ENCODE peak calls at places on chromosome 19, in five cellular contexts. J, G, F, S and V are unnamed samples.

GRCh38 chr19:36081385-36081784 is 26.7 kb downstream of the WDR62 start:
- DNase-seq in S (no peak), J (no peak), G (no peak), F (no peak), V (no peak)

GRCh38 chr19:746208-746819 is 4.6 kb upstream of the MISP start:
- DNase-seq in J (no peak), S (no peak), G (no peak), F (no peak), V (no peak)

GRCh38 chr19:18633321-18633720 is 3.5 kb upstream of the KLHL26 start:
- DNase-seq in G (no peak), S (no peak), J (no peak), F (no peak), V (no peak)

GRCh38 chr19:15684828-15685227 is 11.9 kb downstream of the CYP4F12 start:
- DNase-seq in J (no peak), F (no peak), S (no peak), G (no peak), V (no peak)

GRCh38 chr19:577439-578392 is 5.3 kb downstream of the BSG start:
- DNase-seq in F (no peak), S (no peak), J (no peak), G (no peak), V (no peak)

GRCh38 chr19:41299046-41299754 is 10.8 kb upstream of the CCDC97 start:
- DNase-seq in G (no peak), F (no peak), J (no peak), S (no peak), V (no peak)

GRCh38 chr19:17409990-17410389 is 4.6 kb upstream of the BST2 start:
- DNase-seq in J (no peak), F (no peak), G (no peak), S (no peak), V (no peak)

GRCh38 chr19:40163541-40164129 is 27.6 kb upstream of the MAP3K10 start:
- DNase-seq in S (no peak), G (no peak), J (no peak), F (no peak), V (no peak)

GRCh38 chr19:30719189-30719990 is 347.2 kb downstream of the ZNF536 start:
- DNase-seq in S (peak; percentile 50), G (no peak), F (no peak), J (no peak), V (no peak)

GRCh38 chr19:5953034-5953589 is 24.8 kb downstream of the RANBP3 start:
- DNase-seq in F (no peak), J (no peak), G (no peak), S (no peak), V (no peak)

GRCh38 chr19:46610851-46611770 is 10.0 kb downstream of the CALM3 start:
- DNase-seq in S (no peak), J (no peak), F (no peak), G (no peak), V (no peak)

GRCh38 chr19:11626252-11626651 is 29.0 kb downstream of the ZNF627 start:
- DNase-seq in J (no peak), G (no peak), F (no peak), S (no peak), V (no peak)

GRCh38 chr19:5985098-5985783 is 7.3 kb upstream of the RANBP3 start:
- DNase-seq in S (no peak), J (no peak), F (no peak), G (no peak), V (no peak)

GRCh38 chr19:362154-362553 is 17.6 kb upstream of the MIER2 start:
- DNase-seq in J (peak; percentile 76), G (no peak), F (no peak), S (no peak), V (no peak)

GRCh38 chr19:53659292-53659691 is 27.5 kb downstream of the DPRX start:
- DNase-seq in G (no peak), J (no peak), S (peak; percentile 89), F (no peak), V (peak; percentile 72)

GRCh38 chr19:44003461-44004134 is 841 bp downstream of the ZNF230 start:
- DNase-seq in S (peak; percentile 6), G (no peak), J (no peak), F (no peak), V (no peak)

GRCh38 chr19:4522291-4523002 is 4.2 kb upstream of the PLIN4 start:
- DNase-seq in S (no peak), G (no peak), F (no peak), J (no peak), V (no peak)

GRCh38 chr19:917323-918151 is at the start of gene KISS1R:
- DNase-seq in F (no peak), S (peak; percentile 79), J (no peak), G (peak; percentile 77), V (no peak)

GRCh38 chr19:3471954-3472655 is 8.2 kb downstream of the SMIM24 start:
- DNase-seq in J (no peak), F (peak; percentile 43), S (no peak), G (no peak), V (no peak)

GRCh38 chr19:56321254-56321980 is 6.8 kb upstream of the ZSCAN5A start:
- DNase-seq in G (no peak), J (no peak), F (no peak), S (no peak), V (no peak)

GRCh38 chr19:34676697-34677385 is at the start of gene SCGB2B2:
- DNase-seq in S (no peak), F (no peak), J (no peak), G (no peak), V (peak; percentile 57)

GRCh38 chr19:10269333-10270179 is 1.4 kb upstream of the ICAM1 start:
- DNase-seq in F (peak; percentile 86), G (peak; percentile 69), J (peak; percentile 96), S (peak; percentile 89), V (no peak)

GRCh38 chr19:41887711-41888382 is 4.9 kb downstream of the ARHGEF1 start:
- DNase-seq in F (peak; percentile 75), G (no peak), S (peak; percentile 80), J (no peak), V (peak; percentile 61)

GRCh38 chr19:46297700-46298476 is 1.0 kb downstream of the HIF3A start:
- DNase-seq in F (no peak), G (no peak), S (no peak), J (no peak), V (no peak)

GRCh38 chr19:49921871-49922755 is 6.9 kb upstream of the ATF5 start:
- DNase-seq in S (no peak), J (no peak), F (no peak), G (no peak), V (no peak)

GRCh38 chr19:625257-625656 is 8.1 kb downstream of the POLRMT start:
- DNase-seq in S (no peak), J (no peak), G (no peak), F (no peak), V (no peak)

GRCh38 chr19:1315470-1316166 is 29.9 kb downstream of the EFNA2 start:
- DNase-seq in S (peak; percentile 56), G (no peak), J (no peak), F (no peak), V (no peak)

GRCh38 chr19:960601-960938 is 23.6 kb upstream of the WDR18 start:
- DNase-seq in G (no peak), F (no peak), J (no peak), S (no peak), V (no peak)

GRCh38 chr19:32626969-32627368 is 46.0 kb downstream of the PDCD5 start:
- DNase-seq in F (no peak), S (no peak), J (no peak), G (no peak), V (no peak)

GRCh38 chr19:33529094-33529676 is 7.6 kb upstream of the PEPD start:
- DNase-seq in J (no peak), S (no peak), F (no peak), G (no peak), V (no peak)

GRCh38 chr19:49194408-49194807 is 36.8 kb downstream of the TRPM4 start:
- DNase-seq in S (no peak), G (no peak), F (no peak), J (no peak), V (no peak)

GRCh38 chr19:57103573-57104277 is 16.1 kb upstream of the USP29 start:
- DNase-seq in F (peak; percentile 47), J (peak; percentile 46), S (peak; percentile 31), G (peak; percentile 52), V (no peak)

GRCh38 chr19:11242864-11243797 is 3.7 kb downstream of the ANGPTL8 start:
- DNase-seq in G (peak; percentile 83), F (peak; percentile 83), J (peak; percentile 96), S (peak; percentile 87), V (no peak)

GRCh38 chr19:5115771-5116202 is 146.9 kb downstream of the KDM4B start:
- DNase-seq in G (no peak), J (no peak), F (no peak), S (no peak), V (no peak)